ENCODE peak calls at places on chromosomes 12 and 14, in four cellular contexts. H is Caki2, R is omental fat pad, E is HuH-7. W is an unnamed sample.

GRCh38 chr14:74514471-74514932 is 20.9 kb downstream of the ISCA2 start:
- DNase-seq in H (no peak), R (no peak), E (no peak), W (no peak)

GRCh38 chr12:65123435-65124063 is 2.4 kb upstream of the WIF1 start:
- DNase-seq in H (peak; percentile 22), R (no peak), E (peak; percentile 17), W (peak; percentile 15)

GRCh38 chr14:99393059-99393655 is 87.5 kb downstream of the SETD3 start:
- DNase-seq in H (no peak), R (no peak), E (peak; percentile 67), W (peak; percentile 64)

GRCh38 chr12:27244680-27245005 is 557 bp downstream of the STK38L start:
- DNase-seq in H (no peak), R (no peak), E (no peak), W (no peak)

GRCh38 chr14:48936352-48936751 is 649.8 kb downstream of the RPS29 start:
- DNase-seq in H (no peak), R (no peak), E (no peak), W (peak; percentile 0)

GRCh38 chr12:109385339-109386078 is 37.8 kb downstream of the MYO1H start:
- DNase-seq in H (peak; percentile 34), R (no peak), E (peak; percentile 20), W (peak; percentile 51)

GRCh38 chr12:131869871-131870418 is 24.5 kb upstream of the ULK1 start:
- DNase-seq in H (peak; percentile 77), R (no peak), E (no peak), W (peak; percentile 18)

GRCh38 chr12:105882404-105882803 is 256.4 kb downstream of the NUAK1 start:
- DNase-seq in H (no peak), R (no peak), E (no peak), W (peak; percentile 28)

GRCh38 chr12:95601091-95601490 is 49.8 kb upstream of the USP44 start:
- DNase-seq in H (no peak), R (no peak), E (no peak), W (no peak)

GRCh38 chr12:51947597-51947996 is 3.9 kb upstream of the ACVR1B start:
- DNase-seq in H (no peak), R (no peak), E (no peak), W (no peak)

GRCh38 chr12:71164877-71165197 is 7.0 kb upstream of the TSPAN8 start:
- DNase-seq in H (peak; percentile 61), R (no peak), E (no peak), W (no peak)

GRCh38 chr12:67477682-67478265 is 170.8 kb upstream of the DYRK2 start:
- DNase-seq in H (no peak), R (no peak), E (no peak), W (no peak)

GRCh38 chr12:53011889-53012288 is 5.6 kb downstream of the EIF4B start:
- DNase-seq in H (peak; percentile 33), R (no peak), E (peak; percentile 34), W (no peak)

GRCh38 chr14:69046468-69046867 is 67.4 kb upstream of the ACTN1 start:
- DNase-seq in H (no peak), R (no peak), E (no peak), W (no peak)

GRCh38 chr12:106113446-106114083 is 25.2 kb downstream of the NUAK1 start:
- DNase-seq in H (no peak), R (no peak), E (no peak), W (no peak)

GRCh38 chr14:39398382-39398781 is 33.9 kb downstream of the FBXO33 start:
- DNase-seq in H (no peak), R (no peak), E (no peak), W (no peak)

GRCh38 chr12:2768224-2768961 is 26.4 kb upstream of the FKBP4 start:
- DNase-seq in H (no peak), R (no peak), E (no peak), W (no peak)

GRCh38 chr12:68259318-68259940 is 6.0 kb upstream of the IL22 start:
- DNase-seq in H (peak; percentile 35), R (no peak), E (no peak), W (no peak)

GRCh38 chr12:913919-914718 is 35.4 kb downstream of the RAD52 start:
- DNase-seq in H (peak; percentile 92), R (no peak), E (no peak), W (no peak)

GRCh38 chr14:58746261-58746660 is 108.5 kb downstream of the DACT1 start:
- DNase-seq in H (peak; percentile 69), R (no peak), E (no peak), W (no peak)

GRCh38 chr14:65808390-65808789 is 395.9 kb downstream of the FUT8 start:
- DNase-seq in H (no peak), R (no peak), E (no peak), W (no peak)

GRCh38 chr12:130164931-130165330 is 2.7 kb downstream of the FZD10 start:
- DNase-seq in H (no peak), R (no peak), E (no peak), W (no peak)

GRCh38 chr12:524167-524951 is 64.6 kb downstream of the B4GALNT3 start:
- DNase-seq in H (no peak), R (no peak), E (no peak), W (no peak)

GRCh38 chr12:123591702-123592481 is 7.5 kb downstream of the TMED2 start:
- DNase-seq in H (no peak), R (no peak), E (no peak), W (no peak)

GRCh38 chr12:50401383-50402155 is 884 bp downstream of the LARP4 start:
- DNase-seq in H (peak; percentile 44), R (no peak), E (no peak), W (no peak)

GRCh38 chr12:95179011-95179410 is 38.3 kb downstream of the FGD6 start:
- DNase-seq in H (no peak), R (no peak), E (no peak), W (no peak)

GRCh38 chr14:54444003-54444402 is 2.8 kb upstream of the CNIH1 start:
- DNase-seq in H (no peak), R (no peak), E (no peak), W (no peak)

GRCh38 chr12:132955094-132955932 is 793 bp downstream of the ZNF605 start:
- DNase-seq in H (peak; percentile 61), R (no peak), E (peak; percentile 25), W (no peak)

GRCh38 chr14:54343276-54344121 is 53.3 kb upstream of the CDKN3 start:
- DNase-seq in H (no peak), R (no peak), E (no peak), W (peak; percentile 48)

GRCh38 chr12:51224625-51225024 is 6.8 kb upstream of the POU6F1 start:
- DNase-seq in H (no peak), R (no peak), E (no peak), W (no peak)

GRCh38 chr14:81172353-81172752 is 48.4 kb downstream of the GTF2A1 start:
- DNase-seq in H (no peak), R (no peak), E (no peak), W (no peak)

GRCh38 chr14:51094901-51095853 is at the start of gene TRIM9:
- DNase-seq in H (peak; percentile 99), R (peak; percentile 85), E (peak; percentile 95), W (peak; percentile 100)

GRCh38 chr12:50221228-50222008 is 54.2 kb upstream of the CERS5 start:
- DNase-seq in H (peak; percentile 62), R (no peak), E (peak; percentile 46), W (peak; percentile 71)

GRCh38 chr12:9786726-9787339 is 26.1 kb upstream of the CD69 start:
- DNase-seq in H (no peak), R (no peak), E (no peak), W (no peak)

GRCh38 chr12:128387811-128388422 is 120.9 kb downstream of the TMEM132C start:
- DNase-seq in H (peak; percentile 15), R (peak; percentile 27), E (peak; percentile 31), W (peak; percentile 69)

GRCh38 chr12:123131879-123132402 is 18.9 kb downstream of the PITPNM2 start:
- DNase-seq in H (no peak), R (no peak), E (no peak), W (no peak)

GRCh38 chr12:46124848-46125619 is 134.7 kb upstream of the SCAF11 start:
- DNase-seq in H (peak; percentile 83), R (no peak), E (peak; percentile 36), W (peak; percentile 39)

GRCh38 chr14:103629503-103630121 is 601 bp downstream of the KLC1 start:
- DNase-seq in H (peak; percentile 22), R (no peak), E (peak; percentile 52), W (peak; percentile 87)